ENCODE peak calls at places on chromosomes 13 and 19, in seven cellular contexts. X, F, W, R, S, K and U are unnamed samples.
A peak's percentile ranks its signal among the peaks of the same experiment; 100 is the strongest.

GRCh38 chr13:73090116-73090811 is 31.5 kb downstream of the KLF5 start:
- DNase-seq in X (peak; percentile 77), F (peak; percentile 81), W (no peak), R (no peak), S (peak; percentile 95), K (peak; percentile 43), U (no peak)

GRCh38 chr19:2154587-2155075 is 3.3 kb upstream of the AP3D1 start:
- DNase-seq in X (peak; percentile 65), F (no peak), W (no peak), R (no peak), S (no peak), K (no peak), U (no peak)

GRCh38 chr13:108463365-108463764 is 166.0 kb upstream of the MYO16 start:
- DNase-seq in X (peak; percentile 64), F (no peak), W (no peak), R (no peak), S (peak; percentile 95), K (no peak), U (no peak)

GRCh38 chr19:54955356-54955755 is 8.0 kb upstream of the NLRP7 start:
- DNase-seq in X (peak; percentile 10), F (no peak), W (no peak), R (no peak), S (peak; percentile 2), K (no peak), U (no peak)

GRCh38 chr19:5339950-5340636 is 519 bp downstream of the PTPRS start:
- DNase-seq in X (peak; percentile 56), F (no peak), W (peak; percentile 42), R (no peak), S (no peak), K (no peak), U (peak; percentile 42)

GRCh38 chr13:83881031-83881727 is 1.1 kb downstream of the SLITRK1 start:
- DNase-seq in X (no peak), F (no peak), W (no peak), R (no peak), S (no peak), K (no peak), U (no peak)

GRCh38 chr13:39765801-39766463 is 110.5 kb downstream of the COG6 start:
- DNase-seq in X (peak; percentile 25), F (peak; percentile 79), W (peak; percentile 46), R (no peak), S (peak; percentile 24), K (no peak), U (peak; percentile 60)

GRCh38 chr13:48806522-48806921 is 152.8 kb downstream of the CYSLTR2 start:
- DNase-seq in X (no peak), F (no peak), W (no peak), R (no peak), S (no peak), K (no peak), U (no peak)

GRCh38 chr13:104011505-104012270 is 945.5 kb upstream of the SLC10A2 start:
- DNase-seq in X (no peak), F (no peak), W (no peak), R (no peak), S (no peak), K (no peak), U (no peak)

GRCh38 chr13:30340367-30341184 is 33.2 kb upstream of the KATNAL1 start:
- DNase-seq in X (peak; percentile 97), F (no peak), W (no peak), R (no peak), S (peak; percentile 48), K (no peak), U (peak; percentile 71)

GRCh38 chr13:108597943-108598342 is 31.5 kb upstream of the MYO16 start:
- DNase-seq in X (no peak), F (no peak), W (no peak), R (no peak), S (no peak), K (no peak), U (no peak)

GRCh38 chr13:85847012-85847411 is 47.8 kb upstream of the SLITRK6 start:
- DNase-seq in X (no peak), F (no peak), W (no peak), R (no peak), S (no peak), K (no peak), U (no peak)

GRCh38 chr19:4370418-4371041 is 27.2 kb downstream of the MPND start:
- DNase-seq in X (no peak), F (no peak), W (no peak), R (no peak), S (no peak), K (no peak), U (no peak)

GRCh38 chr19:50414850-50415660 is 3.7 kb upstream of the SPIB start:
- DNase-seq in X (peak; percentile 83), F (no peak), W (peak; percentile 87), R (peak; percentile 61), S (no peak), K (peak; percentile 67), U (peak; percentile 60)

GRCh38 chr19:35715981-35716734 is 1.6 kb upstream of the KMT2B start:
- DNase-seq in X (peak; percentile 71), F (no peak), W (peak; percentile 62), R (no peak), S (no peak), K (no peak), U (peak; percentile 77)

GRCh38 chr13:34462843-34463242 is 479.2 kb upstream of the NBEA start:
- DNase-seq in X (peak; percentile 82), F (no peak), W (no peak), R (no peak), S (peak; percentile 90), K (no peak), U (no peak)

GRCh38 chr19:13838071-13838942 is 38.6 kb upstream of the NANOS3 start:
- DNase-seq in X (peak; percentile 21), F (no peak), W (no peak), R (no peak), S (no peak), K (no peak), U (no peak)

GRCh38 chr13:23470706-23471610 is 37.5 kb upstream of the SACS start:
- DNase-seq in X (no peak), F (no peak), W (no peak), R (no peak), S (no peak), K (no peak), U (no peak)

GRCh38 chr13:27044837-27045570 is 126.6 kb downstream of the USP12 start:
- DNase-seq in X (no peak), F (no peak), W (no peak), R (no peak), S (no peak), K (no peak), U (no peak)

GRCh38 chr19:12847159-12848139 is 9.1 kb downstream of the MAST1 start:
- DNase-seq in X (peak; percentile 87), F (peak; percentile 46), W (peak; percentile 94), R (peak; percentile 73), S (peak; percentile 80), K (no peak), U (peak; percentile 76)